ENCODE peak calls at places on chromosome 7, in four cellular contexts. One of them, this sample, is unnamed.

GRCh38 chr7:99766484-99767099 is 17.4 kb downstream of the CYP3A4 start:
- DNase-seq in stimulated activated effector memory CD8-positive, alpha-beta T cell treated with anti-CD3 and anti-CD28 coated beads, Interleukin-12 subunit alpha, Interleukin-12 subunit beta, amount 100 ng/mL, for 72 hours: no peak
- DNase-seq in AG20443: no peak
- DNase-seq in activated naive CD4-positive, alpha-beta T cell treated with anti-CD3 and anti-CD28 coated beads, Interleukin-2, amount 50 U/mL, for 16 hours: no peak
- DNase-seq in this sample: no peak

GRCh38 chr7:140653319-140654108 is 12.9 kb upstream of the DENND2A start:
- DNase-seq in stimulated activated effector memory CD8-positive, alpha-beta T cell treated with anti-CD3 and anti-CD28 coated beads, Interleukin-12 subunit alpha, Interleukin-12 subunit beta, amount 100 ng/mL, for 72 hours: peak; percentile 62
- DNase-seq in AG20443: peak; percentile 86
- DNase-seq in activated naive CD4-positive, alpha-beta T cell treated with anti-CD3 and anti-CD28 coated beads, Interleukin-2, amount 50 U/mL, for 16 hours: no peak
- DNase-seq in this sample: peak; percentile 54

GRCh38 chr7:26619348-26619747 is 245.0 kb downstream of the SKAP2 start:
- DNase-seq in stimulated activated effector memory CD8-positive, alpha-beta T cell treated with anti-CD3 and anti-CD28 coated beads, Interleukin-12 subunit alpha, Interleukin-12 subunit beta, amount 100 ng/mL, for 72 hours: no peak
- DNase-seq in AG20443: no peak
- DNase-seq in activated naive CD4-positive, alpha-beta T cell treated with anti-CD3 and anti-CD28 coated beads, Interleukin-2, amount 50 U/mL, for 16 hours: no peak
- DNase-seq in this sample: no peak

GRCh38 chr7:157666530-157667040 is 329.8 kb downstream of the DNAJB6 start:
- DNase-seq in stimulated activated effector memory CD8-positive, alpha-beta T cell treated with anti-CD3 and anti-CD28 coated beads, Interleukin-12 subunit alpha, Interleukin-12 subunit beta, amount 100 ng/mL, for 72 hours: no peak
- DNase-seq in AG20443: no peak
- DNase-seq in activated naive CD4-positive, alpha-beta T cell treated with anti-CD3 and anti-CD28 coated beads, Interleukin-2, amount 50 U/mL, for 16 hours: no peak
- DNase-seq in this sample: no peak

GRCh38 chr7:28623105-28623730 is 210.9 kb downstream of the CREB5 start:
- DNase-seq in stimulated activated effector memory CD8-positive, alpha-beta T cell treated with anti-CD3 and anti-CD28 coated beads, Interleukin-12 subunit alpha, Interleukin-12 subunit beta, amount 100 ng/mL, for 72 hours: no peak
- DNase-seq in AG20443: peak; percentile 58
- DNase-seq in activated naive CD4-positive, alpha-beta T cell treated with anti-CD3 and anti-CD28 coated beads, Interleukin-2, amount 50 U/mL, for 16 hours: no peak
- DNase-seq in this sample: no peak

GRCh38 chr7:15424468-15424867 is 137.3 kb downstream of the AGMO start:
- DNase-seq in stimulated activated effector memory CD8-positive, alpha-beta T cell treated with anti-CD3 and anti-CD28 coated beads, Interleukin-12 subunit alpha, Interleukin-12 subunit beta, amount 100 ng/mL, for 72 hours: no peak
- DNase-seq in AG20443: no peak
- DNase-seq in activated naive CD4-positive, alpha-beta T cell treated with anti-CD3 and anti-CD28 coated beads, Interleukin-2, amount 50 U/mL, for 16 hours: no peak
- DNase-seq in this sample: no peak

GRCh38 chr7:28409716-28410627 is 2.3 kb upstream of the CREB5 start:
- DNase-seq in stimulated activated effector memory CD8-positive, alpha-beta T cell treated with anti-CD3 and anti-CD28 coated beads, Interleukin-12 subunit alpha, Interleukin-12 subunit beta, amount 100 ng/mL, for 72 hours: no peak
- DNase-seq in AG20443: peak; percentile 66
- DNase-seq in activated naive CD4-positive, alpha-beta T cell treated with anti-CD3 and anti-CD28 coated beads, Interleukin-2, amount 50 U/mL, for 16 hours: peak; percentile 26
- DNase-seq in this sample: peak; percentile 77

GRCh38 chr7:107917770-107918651 is 27.0 kb downstream of the DLD start:
- DNase-seq in stimulated activated effector memory CD8-positive, alpha-beta T cell treated with anti-CD3 and anti-CD28 coated beads, Interleukin-12 subunit alpha, Interleukin-12 subunit beta, amount 100 ng/mL, for 72 hours: no peak
- DNase-seq in AG20443: no peak
- DNase-seq in activated naive CD4-positive, alpha-beta T cell treated with anti-CD3 and anti-CD28 coated beads, Interleukin-2, amount 50 U/mL, for 16 hours: no peak
- DNase-seq in this sample: no peak

GRCh38 chr7:92368741-92369140 is 78.5 kb upstream of the GATAD1 start:
- DNase-seq in stimulated activated effector memory CD8-positive, alpha-beta T cell treated with anti-CD3 and anti-CD28 coated beads, Interleukin-12 subunit alpha, Interleukin-12 subunit beta, amount 100 ng/mL, for 72 hours: no peak
- DNase-seq in AG20443: no peak
- DNase-seq in activated naive CD4-positive, alpha-beta T cell treated with anti-CD3 and anti-CD28 coated beads, Interleukin-2, amount 50 U/mL, for 16 hours: no peak
- DNase-seq in this sample: no peak

GRCh38 chr7:68925241-68925640 is 673.0 kb upstream of the AUTS2 start:
- DNase-seq in stimulated activated effector memory CD8-positive, alpha-beta T cell treated with anti-CD3 and anti-CD28 coated beads, Interleukin-12 subunit alpha, Interleukin-12 subunit beta, amount 100 ng/mL, for 72 hours: no peak
- DNase-seq in AG20443: no peak
- DNase-seq in activated naive CD4-positive, alpha-beta T cell treated with anti-CD3 and anti-CD28 coated beads, Interleukin-2, amount 50 U/mL, for 16 hours: no peak
- DNase-seq in this sample: no peak

GRCh38 chr7:143299840-143300239 is 11.7 kb downstream of the CASP2 start:
- DNase-seq in stimulated activated effector memory CD8-positive, alpha-beta T cell treated with anti-CD3 and anti-CD28 coated beads, Interleukin-12 subunit alpha, Interleukin-12 subunit beta, amount 100 ng/mL, for 72 hours: no peak
- DNase-seq in AG20443: peak; percentile 25
- DNase-seq in activated naive CD4-positive, alpha-beta T cell treated with anti-CD3 and anti-CD28 coated beads, Interleukin-2, amount 50 U/mL, for 16 hours: peak; percentile 64
- DNase-seq in this sample: no peak

GRCh38 chr7:44289341-44290249 is 35.8 kb downstream of the CAMK2B start:
- DNase-seq in stimulated activated effector memory CD8-positive, alpha-beta T cell treated with anti-CD3 and anti-CD28 coated beads, Interleukin-12 subunit alpha, Interleukin-12 subunit beta, amount 100 ng/mL, for 72 hours: no peak
- DNase-seq in AG20443: no peak
- DNase-seq in activated naive CD4-positive, alpha-beta T cell treated with anti-CD3 and anti-CD28 coated beads, Interleukin-2, amount 50 U/mL, for 16 hours: peak; percentile 3
- DNase-seq in this sample: peak; percentile 46

GRCh38 chr7:5773661-5774086 is 7.8 kb downstream of the RNF216 start:
- DNase-seq in stimulated activated effector memory CD8-positive, alpha-beta T cell treated with anti-CD3 and anti-CD28 coated beads, Interleukin-12 subunit alpha, Interleukin-12 subunit beta, amount 100 ng/mL, for 72 hours: no peak
- DNase-seq in AG20443: peak; percentile 52
- DNase-seq in activated naive CD4-positive, alpha-beta T cell treated with anti-CD3 and anti-CD28 coated beads, Interleukin-2, amount 50 U/mL, for 16 hours: peak; percentile 38
- DNase-seq in this sample: no peak

GRCh38 chr7:1542841-1543747 is 12.6 kb downstream of the MAFK start:
- DNase-seq in stimulated activated effector memory CD8-positive, alpha-beta T cell treated with anti-CD3 and anti-CD28 coated beads, Interleukin-12 subunit alpha, Interleukin-12 subunit beta, amount 100 ng/mL, for 72 hours: no peak
- DNase-seq in AG20443: no peak
- DNase-seq in activated naive CD4-positive, alpha-beta T cell treated with anti-CD3 and anti-CD28 coated beads, Interleukin-2, amount 50 U/mL, for 16 hours: no peak
- DNase-seq in this sample: peak; percentile 59

GRCh38 chr7:18796216-18796615 is 300.7 kb downstream of the HDAC9 start:
- DNase-seq in stimulated activated effector memory CD8-positive, alpha-beta T cell treated with anti-CD3 and anti-CD28 coated beads, Interleukin-12 subunit alpha, Interleukin-12 subunit beta, amount 100 ng/mL, for 72 hours: no peak
- DNase-seq in AG20443: no peak
- DNase-seq in activated naive CD4-positive, alpha-beta T cell treated with anti-CD3 and anti-CD28 coated beads, Interleukin-2, amount 50 U/mL, for 16 hours: no peak
- DNase-seq in this sample: no peak

GRCh38 chr7:141860207-141860606 is 18.9 kb upstream of the PRSS37 start:
- DNase-seq in stimulated activated effector memory CD8-positive, alpha-beta T cell treated with anti-CD3 and anti-CD28 coated beads, Interleukin-12 subunit alpha, Interleukin-12 subunit beta, amount 100 ng/mL, for 72 hours: no peak
- DNase-seq in AG20443: no peak
- DNase-seq in activated naive CD4-positive, alpha-beta T cell treated with anti-CD3 and anti-CD28 coated beads, Interleukin-2, amount 50 U/mL, for 16 hours: no peak
- DNase-seq in this sample: no peak

GRCh38 chr7:127383123-127383835 is 9.2 kb downstream of the ZNF800 start:
- DNase-seq in stimulated activated effector memory CD8-positive, alpha-beta T cell treated with anti-CD3 and anti-CD28 coated beads, Interleukin-12 subunit alpha, Interleukin-12 subunit beta, amount 100 ng/mL, for 72 hours: no peak
- DNase-seq in AG20443: no peak
- DNase-seq in activated naive CD4-positive, alpha-beta T cell treated with anti-CD3 and anti-CD28 coated beads, Interleukin-2, amount 50 U/mL, for 16 hours: no peak
- DNase-seq in this sample: no peak

GRCh38 chr7:107924841-107925490 is 34.0 kb downstream of the DLD start:
- DNase-seq in stimulated activated effector memory CD8-positive, alpha-beta T cell treated with anti-CD3 and anti-CD28 coated beads, Interleukin-12 subunit alpha, Interleukin-12 subunit beta, amount 100 ng/mL, for 72 hours: no peak
- DNase-seq in AG20443: no peak
- DNase-seq in activated naive CD4-positive, alpha-beta T cell treated with anti-CD3 and anti-CD28 coated beads, Interleukin-2, amount 50 U/mL, for 16 hours: no peak
- DNase-seq in this sample: no peak

GRCh38 chr7:157402388-157402703 is 65.5 kb downstream of the DNAJB6 start:
- DNase-seq in stimulated activated effector memory CD8-positive, alpha-beta T cell treated with anti-CD3 and anti-CD28 coated beads, Interleukin-12 subunit alpha, Interleukin-12 subunit beta, amount 100 ng/mL, for 72 hours: no peak
- DNase-seq in AG20443: no peak
- DNase-seq in activated naive CD4-positive, alpha-beta T cell treated with anti-CD3 and anti-CD28 coated beads, Interleukin-2, amount 50 U/mL, for 16 hours: no peak
- DNase-seq in this sample: no peak

GRCh38 chr7:13291010-13291409 is 603.6 kb downstream of the ARL4A start:
- DNase-seq in stimulated activated effector memory CD8-positive, alpha-beta T cell treated with anti-CD3 and anti-CD28 coated beads, Interleukin-12 subunit alpha, Interleukin-12 subunit beta, amount 100 ng/mL, for 72 hours: no peak
- DNase-seq in AG20443: peak; percentile 8
- DNase-seq in activated naive CD4-positive, alpha-beta T cell treated with anti-CD3 and anti-CD28 coated beads, Interleukin-2, amount 50 U/mL, for 16 hours: no peak
- DNase-seq in this sample: no peak

GRCh38 chr7:10845225-10845624 is 128.4 kb upstream of the PHF14 start:
- DNase-seq in stimulated activated effector memory CD8-positive, alpha-beta T cell treated with anti-CD3 and anti-CD28 coated beads, Interleukin-12 subunit alpha, Interleukin-12 subunit beta, amount 100 ng/mL, for 72 hours: no peak
- DNase-seq in AG20443: no peak
- DNase-seq in activated naive CD4-positive, alpha-beta T cell treated with anti-CD3 and anti-CD28 coated beads, Interleukin-2, amount 50 U/mL, for 16 hours: no peak
- DNase-seq in this sample: no peak

GRCh38 chr7:112160130-112160770 is 45.9 kb downstream of the DOCK4 start:
- DNase-seq in stimulated activated effector memory CD8-positive, alpha-beta T cell treated with anti-CD3 and anti-CD28 coated beads, Interleukin-12 subunit alpha, Interleukin-12 subunit beta, amount 100 ng/mL, for 72 hours: no peak
- DNase-seq in AG20443: no peak
- DNase-seq in activated naive CD4-positive, alpha-beta T cell treated with anti-CD3 and anti-CD28 coated beads, Interleukin-2, amount 50 U/mL, for 16 hours: no peak
- DNase-seq in this sample: no peak

GRCh38 chr7:129550673-129551360 is 48.5 kb downstream of the SMKR1 start:
- DNase-seq in stimulated activated effector memory CD8-positive, alpha-beta T cell treated with anti-CD3 and anti-CD28 coated beads, Interleukin-12 subunit alpha, Interleukin-12 subunit beta, amount 100 ng/mL, for 72 hours: no peak
- DNase-seq in AG20443: peak; percentile 42
- DNase-seq in activated naive CD4-positive, alpha-beta T cell treated with anti-CD3 and anti-CD28 coated beads, Interleukin-2, amount 50 U/mL, for 16 hours: no peak
- DNase-seq in this sample: no peak

GRCh38 chr7:116354546-116355422 is 144.4 kb downstream of the TES start:
- DNase-seq in stimulated activated effector memory CD8-positive, alpha-beta T cell treated with anti-CD3 and anti-CD28 coated beads, Interleukin-12 subunit alpha, Interleukin-12 subunit beta, amount 100 ng/mL, for 72 hours: no peak
- DNase-seq in AG20443: peak; percentile 90
- DNase-seq in activated naive CD4-positive, alpha-beta T cell treated with anti-CD3 and anti-CD28 coated beads, Interleukin-2, amount 50 U/mL, for 16 hours: no peak
- DNase-seq in this sample: no peak

GRCh38 chr7:104366390-104366789 is 38.0 kb downstream of the LHFPL3 start:
- DNase-seq in stimulated activated effector memory CD8-positive, alpha-beta T cell treated with anti-CD3 and anti-CD28 coated beads, Interleukin-12 subunit alpha, Interleukin-12 subunit beta, amount 100 ng/mL, for 72 hours: no peak
- DNase-seq in AG20443: no peak
- DNase-seq in activated naive CD4-positive, alpha-beta T cell treated with anti-CD3 and anti-CD28 coated beads, Interleukin-2, amount 50 U/mL, for 16 hours: no peak
- DNase-seq in this sample: no peak

GRCh38 chr7:45979275-45980180 is 58.5 kb upstream of the IGFBP3 start:
- DNase-seq in stimulated activated effector memory CD8-positive, alpha-beta T cell treated with anti-CD3 and anti-CD28 coated beads, Interleukin-12 subunit alpha, Interleukin-12 subunit beta, amount 100 ng/mL, for 72 hours: no peak
- DNase-seq in AG20443: no peak
- DNase-seq in activated naive CD4-positive, alpha-beta T cell treated with anti-CD3 and anti-CD28 coated beads, Interleukin-2, amount 50 U/mL, for 16 hours: no peak
- DNase-seq in this sample: no peak

GRCh38 chr7:12111461-12112405 is 99.4 kb upstream of the TMEM106B start:
- DNase-seq in stimulated activated effector memory CD8-positive, alpha-beta T cell treated with anti-CD3 and anti-CD28 coated beads, Interleukin-12 subunit alpha, Interleukin-12 subunit beta, amount 100 ng/mL, for 72 hours: no peak
- DNase-seq in AG20443: peak; percentile 14
- DNase-seq in activated naive CD4-positive, alpha-beta T cell treated with anti-CD3 and anti-CD28 coated beads, Interleukin-2, amount 50 U/mL, for 16 hours: peak; percentile 28
- DNase-seq in this sample: no peak

GRCh38 chr7:11341285-11341944 is 367.7 kb downstream of the PHF14 start:
- DNase-seq in stimulated activated effector memory CD8-positive, alpha-beta T cell treated with anti-CD3 and anti-CD28 coated beads, Interleukin-12 subunit alpha, Interleukin-12 subunit beta, amount 100 ng/mL, for 72 hours: no peak
- DNase-seq in AG20443: peak; percentile 17
- DNase-seq in activated naive CD4-positive, alpha-beta T cell treated with anti-CD3 and anti-CD28 coated beads, Interleukin-2, amount 50 U/mL, for 16 hours: no peak
- DNase-seq in this sample: no peak

GRCh38 chr7:94975316-94975715 is 67.9 kb downstream of the PPP1R9A start:
- DNase-seq in stimulated activated effector memory CD8-positive, alpha-beta T cell treated with anti-CD3 and anti-CD28 coated beads, Interleukin-12 subunit alpha, Interleukin-12 subunit beta, amount 100 ng/mL, for 72 hours: no peak
- DNase-seq in AG20443: no peak
- DNase-seq in activated naive CD4-positive, alpha-beta T cell treated with anti-CD3 and anti-CD28 coated beads, Interleukin-2, amount 50 U/mL, for 16 hours: no peak
- DNase-seq in this sample: no peak

GRCh38 chr7:117827861-117828260 is 45.4 kb downstream of the CTTNBP2 start:
- DNase-seq in stimulated activated effector memory CD8-positive, alpha-beta T cell treated with anti-CD3 and anti-CD28 coated beads, Interleukin-12 subunit alpha, Interleukin-12 subunit beta, amount 100 ng/mL, for 72 hours: no peak
- DNase-seq in AG20443: peak; percentile 37
- DNase-seq in activated naive CD4-positive, alpha-beta T cell treated with anti-CD3 and anti-CD28 coated beads, Interleukin-2, amount 50 U/mL, for 16 hours: no peak
- DNase-seq in this sample: no peak

GRCh38 chr7:135664046-135664589 is 1.8 kb downstream of the STMP1 start:
- DNase-seq in stimulated activated effector memory CD8-positive, alpha-beta T cell treated with anti-CD3 and anti-CD28 coated beads, Interleukin-12 subunit alpha, Interleukin-12 subunit beta, amount 100 ng/mL, for 72 hours: no peak
- DNase-seq in AG20443: no peak
- DNase-seq in activated naive CD4-positive, alpha-beta T cell treated with anti-CD3 and anti-CD28 coated beads, Interleukin-2, amount 50 U/mL, for 16 hours: no peak
- DNase-seq in this sample: no peak

GRCh38 chr7:159130820-159131219 is 13.8 kb downstream of the VIPR2 start:
- DNase-seq in stimulated activated effector memory CD8-positive, alpha-beta T cell treated with anti-CD3 and anti-CD28 coated beads, Interleukin-12 subunit alpha, Interleukin-12 subunit beta, amount 100 ng/mL, for 72 hours: no peak
- DNase-seq in AG20443: no peak
- DNase-seq in activated naive CD4-positive, alpha-beta T cell treated with anti-CD3 and anti-CD28 coated beads, Interleukin-2, amount 50 U/mL, for 16 hours: no peak
- DNase-seq in this sample: no peak

GRCh38 chr7:47534322-47535032 is 47.4 kb downstream of the TNS3 start:
- DNase-seq in stimulated activated effector memory CD8-positive, alpha-beta T cell treated with anti-CD3 and anti-CD28 coated beads, Interleukin-12 subunit alpha, Interleukin-12 subunit beta, amount 100 ng/mL, for 72 hours: no peak
- DNase-seq in AG20443: no peak
- DNase-seq in activated naive CD4-positive, alpha-beta T cell treated with anti-CD3 and anti-CD28 coated beads, Interleukin-2, amount 50 U/mL, for 16 hours: no peak
- DNase-seq in this sample: no peak

GRCh38 chr7:85025312-85025756 is 161.5 kb downstream of the SEMA3D start:
- DNase-seq in stimulated activated effector memory CD8-positive, alpha-beta T cell treated with anti-CD3 and anti-CD28 coated beads, Interleukin-12 subunit alpha, Interleukin-12 subunit beta, amount 100 ng/mL, for 72 hours: no peak
- DNase-seq in AG20443: no peak
- DNase-seq in activated naive CD4-positive, alpha-beta T cell treated with anti-CD3 and anti-CD28 coated beads, Interleukin-2, amount 50 U/mL, for 16 hours: no peak
- DNase-seq in this sample: peak; percentile 71

GRCh38 chr7:34133983-34134782 is 228.8 kb downstream of the BMPER start:
- DNase-seq in stimulated activated effector memory CD8-positive, alpha-beta T cell treated with anti-CD3 and anti-CD28 coated beads, Interleukin-12 subunit alpha, Interleukin-12 subunit beta, amount 100 ng/mL, for 72 hours: no peak
- DNase-seq in AG20443: peak; percentile 79
- DNase-seq in activated naive CD4-positive, alpha-beta T cell treated with anti-CD3 and anti-CD28 coated beads, Interleukin-2, amount 50 U/mL, for 16 hours: no peak
- DNase-seq in this sample: peak; percentile 61

GRCh38 chr7:148447221-148447845 is 143.2 kb upstream of the C7orf33 start:
- DNase-seq in stimulated activated effector memory CD8-positive, alpha-beta T cell treated with anti-CD3 and anti-CD28 coated beads, Interleukin-12 subunit alpha, Interleukin-12 subunit beta, amount 100 ng/mL, for 72 hours: no peak
- DNase-seq in AG20443: no peak
- DNase-seq in activated naive CD4-positive, alpha-beta T cell treated with anti-CD3 and anti-CD28 coated beads, Interleukin-2, amount 50 U/mL, for 16 hours: no peak
- DNase-seq in this sample: no peak

GRCh38 chr7:43083091-43083490 is 29.4 kb upstream of the HECW1 start:
- DNase-seq in stimulated activated effector memory CD8-positive, alpha-beta T cell treated with anti-CD3 and anti-CD28 coated beads, Interleukin-12 subunit alpha, Interleukin-12 subunit beta, amount 100 ng/mL, for 72 hours: no peak
- DNase-seq in AG20443: peak; percentile 48
- DNase-seq in activated naive CD4-positive, alpha-beta T cell treated with anti-CD3 and anti-CD28 coated beads, Interleukin-2, amount 50 U/mL, for 16 hours: no peak
- DNase-seq in this sample: no peak